ENCODE peak calls at places on chromosomes 5 and 9, in seven cellular contexts. U is fibroblast of pulmonary artery, F is EL, I is activated T-cell treated with anti-CD3 and anti-CD28 coated beads for 1 hour, N is posterior vena cava, E is neural crest cell, W is left kidney. O is an unnamed sample.

GRCh38 chr5:77305921-77306320 is 95.4 kb downstream of the PDE8B start:
- DNase-seq in I (no peak), W (no peak), N (no peak), F (peak; percentile 11), U (no peak), E (no peak), O (no peak)

GRCh38 chr9:135085830-135086546 is 1.5 kb upstream of the OLFM1 start:
- DNase-seq in I (no peak), W (peak; percentile 88), N (peak; percentile 92), F (peak; percentile 59), E (peak; percentile 95), U (peak; percentile 64), O (peak; percentile 74)

GRCh38 chr9:23596913-23597634 is 229.0 kb downstream of the ELAVL2 start:
- DNase-seq in I (no peak), E (no peak), N (no peak), W (no peak), F (no peak), U (no peak), O (peak; percentile 33)

GRCh38 chr5:168706655-168707069 is 127.5 kb upstream of the PANK3 start:
- DNase-seq in I (no peak), F (peak; percentile 35), E (peak; percentile 38), W (peak; percentile 79), N (peak; percentile 83), U (peak; percentile 56), O (peak; percentile 57)

GRCh38 chr9:6676254-6676928 is 30.9 kb upstream of the GLDC start:
- DNase-seq in F (no peak), N (no peak), W (peak; percentile 45), E (no peak), U (no peak), I (no peak), O (peak; percentile 48)

GRCh38 chr9:92666912-92667532 is 2.9 kb downstream of the IPPK start:
- DNase-seq in U (no peak), I (no peak), F (no peak), E (no peak), W (no peak), N (peak; percentile 17), O (no peak)

GRCh38 chr9:124415852-124416484 is 726 bp upstream of the PSMB7 start:
- DNase-seq in W (peak; percentile 34), I (no peak), N (no peak), F (no peak), E (no peak), U (no peak), O (no peak)

GRCh38 chr9:123484130-123484529 is 128.1 kb downstream of the CRB2 start:
- DNase-seq in N (no peak), U (no peak), E (no peak), I (no peak), W (peak; percentile 15), F (no peak), O (no peak)